ENCODE peak calls at places on chromosomes 7 and 10, in five cellular contexts. One of them, this sample, is unnamed.

GRCh38 chr10:85918371-85918770 is 448.2 kb downstream of the GRID1 start:
- DNase-seq in dorsolateral prefrontal cortex: no peak
- DNase-seq in AG04450: no peak
- DNase-seq in upper lobe of right lung: no peak
- DNase-seq in naive thymus-derived CD4-positive, alpha-beta T cell: no peak
- DNase-seq in this sample: no peak

GRCh38 chr10:90743291-90743690 is 114.5 kb downstream of the HTR7 start:
- DNase-seq in dorsolateral prefrontal cortex: no peak
- DNase-seq in AG04450: no peak
- DNase-seq in naive thymus-derived CD4-positive, alpha-beta T cell: no peak
- DNase-seq in upper lobe of right lung: no peak
- DNase-seq in this sample: no peak

GRCh38 chr7:134431805-134432204 is 27.1 kb downstream of the AKR1B1 start:
- DNase-seq in upper lobe of right lung: no peak
- DNase-seq in dorsolateral prefrontal cortex: no peak
- DNase-seq in naive thymus-derived CD4-positive, alpha-beta T cell: no peak
- DNase-seq in AG04450: no peak
- DNase-seq in this sample: no peak

GRCh38 chr10:75400163-75400768 is 1.3 kb downstream of the ZNF503 start:
- DNase-seq in naive thymus-derived CD4-positive, alpha-beta T cell: no peak
- DNase-seq in AG04450: no peak
- DNase-seq in upper lobe of right lung: no peak
- DNase-seq in dorsolateral prefrontal cortex: no peak
- DNase-seq in this sample: no peak

GRCh38 chr10:7378602-7379403 is 32.0 kb downstream of the SFMBT2 start:
- DNase-seq in AG04450: no peak
- DNase-seq in upper lobe of right lung: no peak
- DNase-seq in dorsolateral prefrontal cortex: no peak
- DNase-seq in naive thymus-derived CD4-positive, alpha-beta T cell: no peak
- DNase-seq in this sample: peak; percentile 40

GRCh38 chr10:3978762-3979161 is 193.8 kb upstream of the KLF6 start:
- DNase-seq in AG04450: no peak
- DNase-seq in naive thymus-derived CD4-positive, alpha-beta T cell: no peak
- DNase-seq in upper lobe of right lung: no peak
- DNase-seq in dorsolateral prefrontal cortex: no peak
- DNase-seq in this sample: no peak

GRCh38 chr7:45957721-45958120 is 36.6 kb upstream of the IGFBP3 start:
- DNase-seq in naive thymus-derived CD4-positive, alpha-beta T cell: no peak
- DNase-seq in AG04450: no peak
- DNase-seq in upper lobe of right lung: no peak
- DNase-seq in dorsolateral prefrontal cortex: no peak
- DNase-seq in this sample: no peak

GRCh38 chr10:58415757-58416156 is 30.5 kb downstream of the TFAM start:
- DNase-seq in naive thymus-derived CD4-positive, alpha-beta T cell: no peak
- DNase-seq in AG04450: no peak
- DNase-seq in dorsolateral prefrontal cortex: no peak
- DNase-seq in upper lobe of right lung: no peak
- DNase-seq in this sample: no peak

GRCh38 chr10:88901610-88902327 is 21.7 kb downstream of the STAMBPL1 start:
- DNase-seq in upper lobe of right lung: no peak
- DNase-seq in naive thymus-derived CD4-positive, alpha-beta T cell: no peak
- DNase-seq in dorsolateral prefrontal cortex: no peak
- DNase-seq in AG04450: no peak
- DNase-seq in this sample: peak; percentile 88

GRCh38 chr10:49257159-49257558 is 41.8 kb upstream of the C10orf71 start:
- DNase-seq in upper lobe of right lung: no peak
- DNase-seq in AG04450: no peak
- DNase-seq in dorsolateral prefrontal cortex: no peak
- DNase-seq in naive thymus-derived CD4-positive, alpha-beta T cell: no peak
- DNase-seq in this sample: no peak

GRCh38 chr7:47600199-47601118 is 18.5 kb upstream of the TNS3 start:
- DNase-seq in dorsolateral prefrontal cortex: no peak
- DNase-seq in upper lobe of right lung: no peak
- DNase-seq in AG04450: no peak
- DNase-seq in naive thymus-derived CD4-positive, alpha-beta T cell: no peak
- DNase-seq in this sample: no peak

GRCh38 chr10:31759816-31760626 is 168.6 kb downstream of the ARHGAP12 start:
- DNase-seq in naive thymus-derived CD4-positive, alpha-beta T cell: peak; percentile 91
- DNase-seq in AG04450: peak; percentile 94
- DNase-seq in dorsolateral prefrontal cortex: peak; percentile 92
- DNase-seq in upper lobe of right lung: peak; percentile 96
- DNase-seq in this sample: peak; percentile 97

GRCh38 chr7:75889826-75890225 is 11.0 kb downstream of the RHBDD2 start:
- DNase-seq in dorsolateral prefrontal cortex: no peak
- DNase-seq in upper lobe of right lung: no peak
- DNase-seq in AG04450: no peak
- DNase-seq in naive thymus-derived CD4-positive, alpha-beta T cell: no peak
- DNase-seq in this sample: no peak

GRCh38 chr7:20152511-20152910 is 64.7 kb downstream of the MACC1 start:
- DNase-seq in upper lobe of right lung: no peak
- DNase-seq in AG04450: no peak
- DNase-seq in dorsolateral prefrontal cortex: no peak
- DNase-seq in naive thymus-derived CD4-positive, alpha-beta T cell: no peak
- DNase-seq in this sample: no peak

GRCh38 chr10:76942556-76943416 is 694.8 kb downstream of the KCNMA1 start:
- DNase-seq in naive thymus-derived CD4-positive, alpha-beta T cell: no peak
- DNase-seq in upper lobe of right lung: no peak
- DNase-seq in dorsolateral prefrontal cortex: no peak
- DNase-seq in AG04450: no peak
- DNase-seq in this sample: no peak

GRCh38 chr10:36647540-36647939 is 477.9 kb upstream of the ANKRD30A start:
- DNase-seq in dorsolateral prefrontal cortex: no peak
- DNase-seq in naive thymus-derived CD4-positive, alpha-beta T cell: no peak
- DNase-seq in AG04450: no peak
- DNase-seq in upper lobe of right lung: no peak
- DNase-seq in this sample: no peak

GRCh38 chr10:58394471-58394870 is 9.3 kb downstream of the TFAM start:
- DNase-seq in AG04450: no peak
- DNase-seq in naive thymus-derived CD4-positive, alpha-beta T cell: no peak
- DNase-seq in dorsolateral prefrontal cortex: no peak
- DNase-seq in upper lobe of right lung: no peak
- DNase-seq in this sample: no peak

GRCh38 chr10:36489181-36489927 is 636.0 kb upstream of the ANKRD30A start:
- DNase-seq in dorsolateral prefrontal cortex: no peak
- DNase-seq in naive thymus-derived CD4-positive, alpha-beta T cell: no peak
- DNase-seq in AG04450: no peak
- DNase-seq in upper lobe of right lung: no peak
- DNase-seq in this sample: no peak

GRCh38 chr7:100175296-100175935 is 1.8 kb downstream of the GPC2 start:
- DNase-seq in AG04450: no peak
- DNase-seq in dorsolateral prefrontal cortex: no peak
- DNase-seq in naive thymus-derived CD4-positive, alpha-beta T cell: no peak
- DNase-seq in upper lobe of right lung: peak; percentile 59
- DNase-seq in this sample: no peak

GRCh38 chr10:18687706-18688105 is 28.5 kb downstream of the ARL5B start:
- DNase-seq in upper lobe of right lung: no peak
- DNase-seq in AG04450: no peak
- DNase-seq in naive thymus-derived CD4-positive, alpha-beta T cell: no peak
- DNase-seq in dorsolateral prefrontal cortex: no peak
- DNase-seq in this sample: no peak

GRCh38 chr10:93462881-93463280 is 19.3 kb downstream of the MYOF start:
- DNase-seq in naive thymus-derived CD4-positive, alpha-beta T cell: no peak
- DNase-seq in AG04450: no peak
- DNase-seq in dorsolateral prefrontal cortex: no peak
- DNase-seq in upper lobe of right lung: peak; percentile 79
- DNase-seq in this sample: peak; percentile 83

GRCh38 chr7:76514926-76515325 is 4.6 kb downstream of the UPK3B start:
- DNase-seq in naive thymus-derived CD4-positive, alpha-beta T cell: no peak
- DNase-seq in AG04450: no peak
- DNase-seq in dorsolateral prefrontal cortex: no peak
- DNase-seq in upper lobe of right lung: no peak
- DNase-seq in this sample: no peak

GRCh38 chr7:23530355-23530754 is 1.4 kb downstream of the TRA2A start:
- DNase-seq in upper lobe of right lung: no peak
- DNase-seq in dorsolateral prefrontal cortex: no peak
- DNase-seq in naive thymus-derived CD4-positive, alpha-beta T cell: no peak
- DNase-seq in AG04450: no peak
- DNase-seq in this sample: peak; percentile 73

GRCh38 chr10:114855776-114856543 is 34.4 kb downstream of the FHIP2A start:
- DNase-seq in dorsolateral prefrontal cortex: no peak
- DNase-seq in upper lobe of right lung: no peak
- DNase-seq in AG04450: no peak
- DNase-seq in naive thymus-derived CD4-positive, alpha-beta T cell: no peak
- DNase-seq in this sample: no peak

GRCh38 chr10:46006219-46006618 is 24.2 kb downstream of the NCOA4 start:
- DNase-seq in dorsolateral prefrontal cortex: no peak
- DNase-seq in upper lobe of right lung: no peak
- DNase-seq in AG04450: peak; percentile 49
- DNase-seq in naive thymus-derived CD4-positive, alpha-beta T cell: no peak
- DNase-seq in this sample: no peak

GRCh38 chr7:133167300-133167699 is 85.4 kb upstream of the CHCHD3 start:
- DNase-seq in naive thymus-derived CD4-positive, alpha-beta T cell: no peak
- DNase-seq in dorsolateral prefrontal cortex: no peak
- DNase-seq in AG04450: no peak
- DNase-seq in upper lobe of right lung: no peak
- DNase-seq in this sample: no peak

GRCh38 chr10:15571570-15571969 is 148.2 kb downstream of the ITGA8 start:
- DNase-seq in dorsolateral prefrontal cortex: no peak
- DNase-seq in upper lobe of right lung: no peak
- DNase-seq in AG04450: peak; percentile 57
- DNase-seq in naive thymus-derived CD4-positive, alpha-beta T cell: no peak
- DNase-seq in this sample: no peak

DNA sequence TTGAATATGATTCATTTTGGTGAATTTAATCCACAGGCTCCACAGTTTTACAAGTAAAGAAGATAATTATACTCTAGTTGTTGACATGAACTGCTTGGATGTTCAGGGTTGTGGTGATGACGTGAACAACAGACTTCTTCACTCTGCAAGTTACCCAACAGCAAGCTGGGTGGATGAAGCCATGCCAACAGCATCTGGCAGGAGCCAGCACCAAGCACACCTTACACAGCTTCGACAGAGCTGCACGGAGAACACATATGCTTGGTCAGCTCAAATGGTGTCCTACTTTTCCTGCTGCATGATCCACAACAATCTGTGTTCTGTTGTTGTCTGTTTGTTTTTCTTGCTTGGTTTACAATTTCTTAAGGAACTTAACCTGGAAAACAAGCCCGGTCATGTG is 9.8 kb downstream of the NOD1 start:
- DNase-seq in AG04450: no peak
- DNase-seq in upper lobe of right lung: no peak
- DNase-seq in naive thymus-derived CD4-positive, alpha-beta T cell: no peak
- DNase-seq in dorsolateral prefrontal cortex: no peak
- DNase-seq in this sample: no peak
- H3K4me3 ChIP-seq in AG04450: no peak overlapping the region
- H3K4me3 ChIP-seq in upper lobe of right lung: no peak overlapping the region
- H3K4me3 ChIP-seq in naive thymus-derived CD4-positive, alpha-beta T cell: no peak overlapping the region
- H3K4me3 ChIP-seq in dorsolateral prefrontal cortex: peak overlapping the region; percentile 23
- H3K4me3 ChIP-seq in this sample: no peak overlapping the region

GRCh38 chr10:78844956-78845355 is 223.8 kb upstream of the ZMIZ1 start:
- DNase-seq in naive thymus-derived CD4-positive, alpha-beta T cell: no peak
- DNase-seq in AG04450: no peak
- DNase-seq in dorsolateral prefrontal cortex: no peak
- DNase-seq in upper lobe of right lung: no peak
- DNase-seq in this sample: no peak
- H3K4me3 ChIP-seq in naive thymus-derived CD4-positive, alpha-beta T cell: no peak overlapping the region
- H3K4me3 ChIP-seq in AG04450: no peak overlapping the region
- H3K4me3 ChIP-seq in dorsolateral prefrontal cortex: no peak overlapping the region
- H3K4me3 ChIP-seq in upper lobe of right lung: no peak overlapping the region
- H3K4me3 ChIP-seq in this sample: no peak overlapping the region

DNA sequence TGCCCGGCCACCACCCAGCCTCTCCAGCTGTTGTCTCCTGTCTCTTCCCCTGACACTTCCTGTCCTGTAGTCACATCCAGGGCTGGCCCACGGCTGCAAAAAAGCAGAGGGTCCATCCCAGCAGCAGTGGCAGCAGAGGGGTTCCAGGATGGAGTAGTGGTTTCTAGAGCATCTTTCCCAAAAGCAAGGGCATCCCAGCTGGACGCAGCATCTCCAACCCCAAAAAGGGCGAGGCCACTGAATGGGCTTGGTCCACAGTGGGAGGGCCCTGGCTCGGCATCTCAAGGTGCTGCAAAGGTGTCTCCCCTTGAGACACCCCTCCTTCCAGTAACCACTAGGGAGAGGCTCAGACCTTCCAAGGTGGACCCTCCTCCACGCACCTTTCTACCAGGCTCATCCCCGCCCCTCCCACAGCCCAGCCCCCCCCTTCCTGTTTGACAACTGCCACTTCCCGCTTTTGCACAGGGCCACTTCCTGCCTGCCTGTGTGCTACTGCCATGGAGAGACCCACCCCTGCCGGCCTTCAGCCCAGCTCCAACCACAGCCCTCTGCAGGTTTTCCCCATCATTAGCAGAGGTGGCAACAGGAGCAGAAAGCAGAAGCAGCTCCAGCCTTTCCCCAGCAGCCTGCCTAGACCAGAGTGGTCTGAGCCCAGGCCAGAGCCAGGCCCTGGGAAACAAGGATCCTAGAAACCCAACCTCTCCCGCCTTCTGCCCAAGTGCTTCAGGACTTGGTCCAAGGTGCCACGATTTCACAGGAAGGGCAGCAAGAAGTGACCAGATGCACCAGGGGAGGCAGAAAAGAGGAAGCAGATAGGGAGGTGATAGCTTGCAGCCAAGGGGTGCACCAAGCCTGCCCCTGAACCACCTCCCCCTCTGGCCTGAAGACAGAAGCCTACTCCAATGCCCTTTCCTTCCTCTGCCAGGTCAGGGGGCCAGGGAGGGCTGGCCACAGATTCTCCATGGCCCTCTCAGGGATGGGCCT is 8.6 kb downstream of the CAMK2G start:
- DNase-seq in naive thymus-derived CD4-positive, alpha-beta T cell: peak; percentile 47
- DNase-seq in dorsolateral prefrontal cortex: no peak
- DNase-seq in upper lobe of right lung: peak; percentile 75
- DNase-seq in AG04450: no peak
- DNase-seq in this sample: peak; percentile 78
- H3K4me3 ChIP-seq in naive thymus-derived CD4-positive, alpha-beta T cell: peak overlapping the region; percentile 60
- H3K4me3 ChIP-seq in dorsolateral prefrontal cortex: no peak overlapping the region
- H3K4me3 ChIP-seq in upper lobe of right lung: peak overlapping the region; percentile 26
- H3K4me3 ChIP-seq in AG04450: no peak overlapping the region
- H3K4me3 ChIP-seq in this sample: peak overlapping the region; percentile 30

GRCh38 chr7:66737667-66738066 is 2.9 kb upstream of the RABGEF1 start:
- DNase-seq in AG04450: no peak
- DNase-seq in upper lobe of right lung: no peak
- DNase-seq in dorsolateral prefrontal cortex: no peak
- DNase-seq in naive thymus-derived CD4-positive, alpha-beta T cell: no peak
- DNase-seq in this sample: peak; percentile 62

GRCh38 chr7:66739477-66739876 is 1.1 kb upstream of the RABGEF1 start:
- DNase-seq in AG04450: no peak
- DNase-seq in upper lobe of right lung: no peak
- DNase-seq in dorsolateral prefrontal cortex: no peak
- DNase-seq in naive thymus-derived CD4-positive, alpha-beta T cell: no peak
- DNase-seq in this sample: no peak

GRCh38 chr7:66735850-66736249 is 4.7 kb upstream of the RABGEF1 start:
- DNase-seq in dorsolateral prefrontal cortex: no peak
- DNase-seq in AG04450: no peak
- DNase-seq in upper lobe of right lung: no peak
- DNase-seq in naive thymus-derived CD4-positive, alpha-beta T cell: no peak
- DNase-seq in this sample: no peak

GRCh38 chr7:66735154-66735553 is 5.4 kb upstream of the RABGEF1 start:
- DNase-seq in naive thymus-derived CD4-positive, alpha-beta T cell: no peak
- DNase-seq in AG04450: no peak
- DNase-seq in dorsolateral prefrontal cortex: no peak
- DNase-seq in upper lobe of right lung: no peak
- DNase-seq in this sample: no peak

DNA sequence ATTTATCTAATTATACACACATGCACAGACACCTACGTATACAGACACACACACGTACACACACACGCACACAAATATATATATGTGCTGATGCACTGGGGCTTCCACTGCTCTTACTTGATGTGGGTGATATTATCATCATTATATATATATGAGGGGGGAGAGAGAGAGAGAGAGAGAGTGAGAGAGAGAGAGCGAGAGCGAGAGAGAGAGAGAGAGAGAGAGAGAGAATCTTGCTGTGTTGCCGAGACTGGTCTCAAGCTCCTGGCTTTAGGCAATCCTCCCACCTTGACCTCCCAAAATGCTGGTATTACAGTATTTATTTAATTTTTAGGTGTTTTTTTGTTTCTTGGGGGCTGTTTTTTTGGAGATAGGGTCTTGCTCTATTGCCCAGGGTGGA is 3.6 kb upstream of the RABGEF1 start:
- DNase-seq in dorsolateral prefrontal cortex: no peak
- DNase-seq in naive thymus-derived CD4-positive, alpha-beta T cell: no peak
- DNase-seq in upper lobe of right lung: no peak
- DNase-seq in AG04450: no peak
- DNase-seq in this sample: no peak
- H3K4me3 ChIP-seq in dorsolateral prefrontal cortex: no peak overlapping the region
- H3K4me3 ChIP-seq in naive thymus-derived CD4-positive, alpha-beta T cell: no peak overlapping the region
- H3K4me3 ChIP-seq in upper lobe of right lung: no peak overlapping the region
- H3K4me3 ChIP-seq in AG04450: no peak overlapping the region
- H3K4me3 ChIP-seq in this sample: no peak overlapping the region

This sample was measured in GM12865.